ENCODE peak calls at places on chromosomes 3 and 15, in nine cellular contexts. V is uterus; L is CD4-positive, alpha-beta T cell; R is activated CD4-positive, alpha-beta T cell treated with anti-CD3 and anti-CD28 coated beads, Interleukin-2, amount 50 U/mL, for 24 hours; E is ovary; M is stimulated activated CD4-positive, alpha-beta T cell treated with anti-CD3 and anti-CD28 coated beads, Interleukin-1b, Interleukin-23, amount 100 ng/mL, for 1 hour; C is NCI-H2081; F is neural crest cell; W is Daoy. I is an unnamed sample.

GRCh38 chr3:159418571-159419526 is 569.8 kb upstream of the IL12A start:
- DNase-seq in V (no peak), L (no peak), R (no peak), E (no peak), M (no peak), C (no peak), F (no peak), W (no peak), I (peak; percentile 91)

GRCh38 chr3:195187609-195188529 is 83.1 kb downstream of the XXYLT1 start:
- DNase-seq in V (peak; percentile 13), L (no peak), R (no peak), E (no peak), M (no peak), C (no peak), F (no peak), W (no peak), I (peak; percentile 44)

GRCh38 chr15:53072077-53072476 is 281.9 kb upstream of the ONECUT1 start:
- DNase-seq in V (peak; percentile 87), L (no peak), R (no peak), E (no peak), M (no peak), C (no peak), F (peak; percentile 78), W (peak; percentile 5), I (peak; percentile 94)

GRCh38 chr15:66703540-66703941 is 1.5 kb downstream of the SMAD6 start:
- DNase-seq in V (no peak), L (no peak), R (no peak), E (no peak), M (no peak), C (no peak), F (peak; percentile 27), W (peak; percentile 45), I (peak; percentile 65)

GRCh38 chr3:4772171-4772804 is 206.9 kb upstream of the BHLHE40 start:
- DNase-seq in V (peak; percentile 94), L (no peak), R (no peak), E (peak; percentile 85), M (no peak), C (no peak), F (no peak), W (no peak), I (no peak)

GRCh38 chr3:186990878-186991308 is 60.6 kb downstream of the ST6GAL1 start:
- DNase-seq in V (peak; percentile 38), L (no peak), R (no peak), E (no peak), M (no peak), C (no peak), F (no peak), W (peak; percentile 67), I (peak; percentile 93)

GRCh38 chr3:196073188-196073838 is 8.6 kb downstream of the TFRC start:
- DNase-seq in V (peak; percentile 65), L (peak; percentile 64), R (peak; percentile 29), E (peak; percentile 57), M (peak; percentile 37), C (peak; percentile 64), F (peak; percentile 63), W (peak; percentile 56), I (peak; percentile 58)

GRCh38 chr3:17158941-17159682 is 274.4 kb downstream of the PLCL2 start:
- DNase-seq in V (no peak), L (no peak), R (no peak), E (no peak), M (no peak), C (no peak), F (no peak), W (no peak), I (peak; percentile 73)

GRCh38 chr3:61358364-61358763 is 107.1 kb upstream of the FHIT start:
- DNase-seq in V (peak; percentile 75), L (no peak), R (no peak), E (peak; percentile 66), M (no peak), C (no peak), F (no peak), W (no peak), I (peak; percentile 24)

GRCh38 chr15:100972975-100973350 is 53.8 kb downstream of the LRRK1 start:
- DNase-seq in V (no peak), L (no peak), R (no peak), E (no peak), M (no peak), C (no peak), F (no peak), W (no peak), I (no peak)

GRCh38 chr15:100723323-100723801 is 121.0 kb downstream of the ASB7 start:
- DNase-seq in V (no peak), L (no peak), R (no peak), E (no peak), M (no peak), C (no peak), F (no peak), W (peak; percentile 41), I (peak; percentile 58)

GRCh38 chr3:23312866-23313265 is 109.7 kb downstream of the UBE2E2 start:
- DNase-seq in V (no peak), L (no peak), R (no peak), E (no peak), M (no peak), C (no peak), F (no peak), W (no peak), I (no peak)

GRCh38 chr3:59469948-59470723 is 420.3 kb upstream of the CFAP20DC start:
- DNase-seq in V (no peak), L (no peak), R (no peak), E (no peak), M (no peak), C (no peak), F (no peak), W (no peak), I (peak; percentile 75)

GRCh38 chr3:169387751-169388696 is 275.5 kb downstream of the MECOM start:
- DNase-seq in V (peak; percentile 64), L (no peak), R (no peak), E (no peak), M (no peak), C (no peak), F (no peak), W (peak; percentile 30), I (peak; percentile 10)

GRCh38 chr15:32933241-32933640 is 215.4 kb downstream of the GREM1 start:
- DNase-seq in V (no peak), L (no peak), R (no peak), E (no peak), M (no peak), C (no peak), F (no peak), W (no peak), I (no peak)

GRCh38 chr15:45114076-45114750 is at the start of the genes DUOX2 and DUOXA2:
- DNase-seq in V (no peak), L (no peak), R (no peak), E (no peak), M (no peak), C (no peak), F (no peak), W (no peak), I (no peak)

GRCh38 chr15:80109388-80109787 is 43.4 kb upstream of the FAH start:
- DNase-seq in V (no peak), L (no peak), R (no peak), E (no peak), M (no peak), C (no peak), F (no peak), W (no peak), I (no peak)

GRCh38 chr3:113249111-113249510 is 37.8 kb downstream of the BOC start:
- DNase-seq in V (peak; percentile 51), L (no peak), R (no peak), E (no peak), M (no peak), C (no peak), F (no peak), W (peak; percentile 78), I (peak; percentile 71)